ENCODE peak calls at places on chromosomes 11 and 22, in five cellular contexts. C is OCI-LY7, T is foreskin fibroblast, F is mesothelial cell of epicardium, D is H9. Y is an unnamed sample.

GRCh38 chr11:109522116-109522755 is 100.2 kb downstream of the C11orf87 start:
- DNase-seq in F (no peak), D (no peak), C (no peak), T (no peak), Y (no peak)

GRCh38 chr22:19815093-19815822 is 39.4 kb downstream of the GNB1L start:
- DNase-seq in F (peak; percentile 33), C (no peak), T (no peak), D (no peak), Y (no peak)

GRCh38 chr11:91136631-91137030 is 913.8 kb upstream of the CHORDC1 start:
- DNase-seq in C (no peak), F (no peak), T (no peak), D (no peak), Y (no peak)

GRCh38 chr11:27411330-27411729 is 48.3 kb upstream of the CCDC34 start:
- DNase-seq in D (no peak), C (no peak), F (no peak), T (no peak), Y (no peak)

GRCh38 chr22:23243006-23243573 is 62.8 kb downstream of the BCR start:
- DNase-seq in F (no peak), C (no peak), T (no peak), D (peak; percentile 88), Y (peak; percentile 51)

GRCh38 chr11:43947003-43947500 is 4.6 kb downstream of the C11orf96 start:
- DNase-seq in F (no peak), C (no peak), D (peak; percentile 71), T (peak; percentile 54), Y (no peak)

GRCh38 chr11:67632175-67632981 is 2.6 kb upstream of the NUDT8 start:
- DNase-seq in D (peak; percentile 31), T (no peak), C (no peak), F (no peak), Y (no peak)

GRCh38 chr11:34044664-34045485 is 6.7 kb upstream of the CAPRIN1 start:
- DNase-seq in D (peak; percentile 54), F (peak; percentile 41), T (peak; percentile 92), C (no peak), Y (peak; percentile 14)

GRCh38 chr11:17531818-17532131 is 12.4 kb downstream of the USH1C start:
- DNase-seq in F (no peak), T (peak; percentile 35), C (no peak), D (no peak), Y (no peak)

GRCh38 chr11:75949023-75949672 is 134.1 kb downstream of the UVRAG start:
- DNase-seq in D (no peak), F (no peak), C (no peak), T (peak; percentile 81), Y (no peak)

GRCh38 chr11:117822031-117822521 is 2.5 kb downstream of the FXYD2 start:
- DNase-seq in F (no peak), C (peak; percentile 12), D (peak; percentile 65), T (peak; percentile 19), Y (peak; percentile 43)

GRCh38 chr22:31090217-31091085 is 9.3 kb downstream of the SMTN start:
- DNase-seq in D (no peak), C (no peak), F (no peak), T (no peak), Y (no peak)

GRCh38 chr22:31091106-31091975 is 10.2 kb downstream of the SMTN start:
- DNase-seq in T (no peak), F (no peak), D (no peak), C (no peak), Y (no peak)

GRCh38 chr22:31088233-31088986 is 7.3 kb downstream of the SMTN start:
- DNase-seq in T (no peak), F (no peak), D (no peak), C (no peak), Y (no peak)

GRCh38 chr22:31087744-31088215 is 6.7 kb downstream of the SMTN start:
- DNase-seq in T (no peak), F (no peak), C (no peak), D (no peak), Y (no peak)

DNA sequence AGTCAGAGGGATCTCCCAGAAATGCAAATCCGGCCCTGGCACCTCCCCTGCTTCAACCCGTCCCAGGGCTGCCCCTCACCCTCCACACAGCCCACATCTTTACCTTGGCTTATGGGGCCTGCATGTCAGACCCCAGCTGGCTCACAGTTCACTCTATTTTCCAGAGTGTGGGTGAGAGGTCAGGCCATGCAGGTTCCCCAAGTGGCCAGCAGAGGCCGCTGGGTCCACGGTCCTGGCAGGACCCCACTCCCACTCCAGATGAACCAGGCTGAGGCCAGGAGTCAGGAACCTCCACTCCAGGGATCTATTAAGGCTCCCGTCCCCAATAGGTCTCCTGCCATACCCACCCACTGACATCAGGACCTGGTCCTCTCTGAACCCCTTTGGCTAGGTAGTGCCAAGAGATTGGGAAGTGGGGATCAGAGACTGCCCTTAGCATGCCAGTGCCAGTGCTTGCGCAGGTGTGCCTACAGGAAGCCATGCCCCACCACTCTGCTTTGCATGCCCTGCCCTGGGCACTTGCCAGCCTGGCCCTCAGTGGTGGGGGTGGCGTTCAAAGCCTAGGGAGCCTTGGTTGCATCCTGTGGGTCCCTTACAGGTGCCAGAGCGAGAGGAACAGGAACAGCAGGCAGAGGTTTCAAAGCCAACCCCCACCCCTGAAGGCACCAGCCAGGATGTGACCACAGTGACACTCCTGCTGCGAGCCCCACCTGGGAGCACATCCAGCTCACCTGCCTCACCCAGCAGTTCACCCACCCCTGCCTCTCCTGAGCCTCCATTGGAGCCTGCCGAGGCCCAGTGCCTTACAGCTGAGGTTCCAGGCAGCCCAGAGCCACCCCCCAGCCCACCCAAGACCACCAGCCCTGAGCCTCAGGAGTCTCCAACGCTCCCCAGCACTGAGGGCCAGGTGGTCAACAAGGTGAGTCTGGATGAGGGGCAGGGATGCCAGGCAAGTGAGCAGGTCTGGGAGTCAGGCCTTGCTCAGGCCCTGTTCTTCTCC is 8.3 kb downstream of the SMTN start:
- DNase-seq in D (no peak), F (no peak), T (peak; percentile 74), C (peak; percentile 64), Y (peak; percentile 58)
- TF ChIP-seq CTCF in D (peak; percentile 80), F (peak; percentile 47), T (peak; percentile 79), C (peak; percentile 89), Y (peak; percentile 73)

DNA sequence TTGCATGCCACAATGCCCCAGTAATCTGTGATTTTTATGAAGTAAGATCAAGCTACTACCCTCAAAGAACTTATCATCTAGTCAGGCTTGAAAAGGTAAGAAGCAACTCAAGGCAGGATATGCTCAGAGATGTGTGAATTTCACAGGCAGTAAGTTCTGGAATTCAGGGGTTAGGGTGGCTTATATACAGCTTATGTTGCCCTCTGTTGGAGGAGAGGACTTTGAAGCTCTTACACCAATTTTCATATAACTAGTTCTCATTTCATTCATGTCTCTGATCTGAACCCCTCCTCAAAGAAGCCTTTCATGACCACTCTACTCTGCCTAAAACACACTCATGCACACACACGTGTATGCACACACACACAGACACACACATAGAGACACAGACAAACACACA is 220.5 kb upstream of the ZBED5 start:
- DNase-seq in T (peak; percentile 46), D (no peak), C (no peak), F (no peak), Y (no peak)
- TF ChIP-seq CTCF in T (no peak), D (peak; percentile 34), C (peak; percentile 20), F (no peak), Y (no peak)

GRCh38 chr11:113084297-113084696 is 123.1 kb downstream of the NCAM1 start:
- DNase-seq in C (no peak), D (no peak), T (no peak), F (no peak), Y (no peak)
- TF ChIP-seq CTCF in C (no peak), D (no peak), T (no peak), F (no peak), Y (no peak)

GRCh38 chr22:38290347-38290746 is 17.5 kb upstream of the TMEM184B start:
- DNase-seq in C (peak; percentile 64), F (no peak), T (no peak), D (no peak), Y (no peak)
- TF ChIP-seq CTCF in C (no peak), F (no peak), T (no peak), D (no peak), Y (no peak)

DNA sequence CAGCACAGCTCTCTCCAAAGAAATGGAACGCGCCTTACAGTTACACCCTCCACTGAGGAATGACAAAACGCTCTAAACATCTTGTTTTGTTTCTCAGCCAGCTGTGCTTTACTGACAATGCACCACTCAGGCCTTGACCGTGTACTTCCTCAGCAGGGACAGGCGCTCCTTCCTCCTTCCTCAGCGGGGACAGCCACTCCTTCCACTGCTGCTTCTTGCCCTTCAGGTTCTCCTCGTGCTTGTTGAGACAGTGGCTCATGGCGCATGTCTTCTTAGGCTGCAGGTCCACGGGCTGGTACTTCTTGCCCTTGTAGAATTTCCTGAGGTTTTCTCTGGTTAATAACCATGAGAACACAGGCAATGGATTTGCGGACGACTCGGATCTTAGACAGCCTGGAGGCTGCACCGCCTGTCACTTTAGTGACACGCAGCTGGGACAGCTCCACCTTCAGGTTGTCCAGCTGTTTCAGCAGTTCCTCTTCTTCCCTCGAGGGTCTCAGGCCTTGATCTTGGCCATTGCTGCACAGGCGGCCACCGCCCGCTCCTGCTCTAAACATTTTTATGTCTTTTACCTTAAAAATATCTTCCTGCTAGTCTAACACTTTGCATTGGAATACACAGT is 613.8 kb downstream of the BRD1 start:
- DNase-seq in F (peak; percentile 22), D (peak; percentile 15), T (no peak), C (no peak), Y (no peak)
- TF ChIP-seq CTCF in F (no peak), D (peak; percentile 33), T (no peak), C (no peak), Y (no peak)

DNA sequence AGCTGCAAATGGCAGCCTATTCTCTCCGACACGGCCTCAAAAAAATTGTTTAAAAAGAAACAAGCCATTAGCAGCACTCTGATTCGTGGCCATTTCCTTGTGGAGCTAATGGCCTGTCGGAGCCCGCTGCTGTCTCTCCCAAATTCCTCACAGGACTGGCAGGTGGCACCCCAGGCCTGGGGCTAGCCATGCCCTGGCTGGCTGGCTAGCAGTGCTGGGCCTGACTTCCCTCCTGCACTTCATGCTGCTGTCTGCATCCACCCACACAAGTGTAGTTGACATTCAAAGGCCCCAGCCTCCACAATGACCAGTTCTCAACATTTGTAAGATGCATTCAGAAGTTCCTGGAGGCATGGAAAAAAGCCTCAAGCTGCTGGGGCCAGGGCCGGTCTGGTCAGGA is 61.5 kb downstream of the SMCO4 start:
- DNase-seq in C (no peak), D (no peak), F (no peak), T (no peak), Y (no peak)
- TF ChIP-seq CTCF in C (no peak), D (no peak), F (no peak), T (no peak), Y (no peak)